ENCODE peak calls at places on chromosomes 4 and X, in four cellular contexts. F, Q, V and R are unnamed samples.

GRCh38 chrX:134622056-134622812 is 36.0 kb downstream of the PLAC1 start:
- DNase-seq in F (peak), V (no peak), Q (peak), R (peak)

GRCh38 chr4:100933628-100934027 is 413.7 kb downstream of the PPP3CA start:
- DNase-seq in V (no peak), Q (no peak), F (no peak), R (peak)

GRCh38 chr4:54101190-54102041 is 1.5 kb downstream of the GSX2 start:
- DNase-seq in F (no peak), Q (no peak), V (no peak), R (no peak)

GRCh38 chr4:69858683-69859082 is 1.3 kb downstream of the SULT1E1 start:
- DNase-seq in F (no peak), Q (no peak), V (no peak), R (no peak)

GRCh38 chr4:133270021-133270570 is 121.0 kb downstream of the PCDH10 start:
- DNase-seq in F (no peak), Q (no peak), V (no peak), R (no peak)

GRCh38 chr4:22573198-22573597 is 57.3 kb upstream of the ADGRA3 start:
- DNase-seq in F (no peak), V (no peak), Q (no peak), R (no peak)

GRCh38 chr4:120703908-120704307 is 218.6 kb downstream of the PRDM5 start:
- DNase-seq in V (no peak), F (no peak), Q (no peak), R (no peak)

GRCh38 chrX:34437586-34437985 is 219.5 kb downstream of the TMEM47 start:
- DNase-seq in F (no peak), Q (no peak), V (no peak), R (no peak)

GRCh38 chr4:120481711-120482110 is 415.1 kb upstream of the MAD2L1 start:
- DNase-seq in Q (no peak), V (no peak), F (no peak), R (no peak)

GRCh38 chr4:104146048-104146447 is 348.6 kb downstream of the CXXC4 start:
- DNase-seq in F (no peak), V (no peak), Q (no peak), R (no peak)

GRCh38 chrX:32489125-32489524 is 722.2 kb downstream of the DMD start:
- DNase-seq in Q (no peak), F (no peak), V (no peak), R (no peak)

GRCh38 chr4:15893967-15894366 is 44.6 kb downstream of the FGFBP1 start:
- DNase-seq in Q (no peak), V (no peak), F (no peak), R (peak)

GRCh38 chrX:15714529-15714928 is 23.5 kb upstream of the CA5B start:
- DNase-seq in F (no peak), Q (no peak), V (no peak), R (no peak)

GRCh38 chr4:113106076-113106475 is 56.6 kb downstream of the ANK2 start:
- DNase-seq in F (no peak), V (peak), Q (no peak), R (peak)

GRCh38 chr4:12137556-12137955 is 708.9 kb upstream of the HS3ST1 start:
- DNase-seq in F (no peak), Q (no peak), V (no peak), R (no peak)

GRCh38 chrX:79259073-79259689 is 108.0 kb downstream of the ITM2A start:
- DNase-seq in V (no peak), F (peak), Q (no peak), R (no peak)

GRCh38 chr4:110046588-110047049 is 133.9 kb downstream of the EGF start:
- DNase-seq in F (no peak), V (no peak), Q (no peak), R (no peak)

GRCh38 chrX:34875204-34875603 is 67.4 kb upstream of the FAM47B start:
- DNase-seq in F (no peak), V (no peak), Q (no peak), R (no peak)

GRCh38 chrX:72713130-72713529 is 976 bp downstream of the PHKA1 start:
- DNase-seq in F (no peak), V (no peak), Q (no peak), R (no peak)

GRCh38 chrX:72280210-72280882 is 3.3 kb upstream of the RPS4X start:
- DNase-seq in F (no peak), Q (peak), V (no peak), R (no peak)

GRCh38 chr4:137532869-137533236 is 559 bp upstream of the PCDH18 start:
- DNase-seq in F (no peak), Q (no peak), V (no peak), R (no peak)
- H3K27ac ChIP-seq in F (peak), Q (no peak), V (no peak), R (no peak)

DNA sequence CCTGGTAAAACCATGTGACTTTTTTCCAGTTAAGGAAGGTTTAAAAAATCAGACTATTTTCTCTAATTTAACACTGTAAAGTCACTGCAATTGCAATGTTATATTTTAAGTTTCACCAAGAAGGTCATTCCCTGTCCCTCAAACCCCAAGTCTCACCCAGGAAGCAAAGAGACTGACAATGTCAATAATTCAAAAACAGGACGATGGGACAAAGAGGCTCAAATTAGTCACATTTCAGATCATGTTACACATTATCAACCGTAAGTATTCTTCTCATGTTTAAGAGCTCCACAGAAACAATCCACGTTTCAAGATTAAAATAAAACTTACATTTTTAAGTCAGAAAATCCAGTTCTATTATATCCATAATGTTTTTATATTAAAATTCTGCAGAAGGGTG is 13.2 kb downstream of the SHISA3 start:
- DNase-seq in F (no peak), V (no peak), Q (no peak), R (no peak)
- TF ChIP-seq ESRRA in F (no peak), V (no peak), Q (no peak), R (no peak)

GRCh38 chr4:139537292-139537691 is 18.7 kb downstream of the SETD7 start:
- DNase-seq in V (no peak), Q (no peak), F (no peak), R (no peak)

GRCh38 chr4:139535228-139535851 is 20.7 kb downstream of the SETD7 start:
- DNase-seq in F (no peak), Q (no peak), V (no peak), R (peak)

GRCh38 chr4:139532951-139533350 is 23.1 kb downstream of the SETD7 start:
- DNase-seq in F (no peak), Q (no peak), V (no peak), R (no peak)

GRCh38 chr4:139535852-139536234 is 20.2 kb downstream of the SETD7 start:
- DNase-seq in F (no peak), Q (no peak), V (no peak), R (no peak)

GRCh38 chr4:139534287-139534950 is 21.6 kb downstream of the SETD7 start:
- DNase-seq in F (no peak), V (no peak), Q (no peak), R (no peak)
- H3K27ac ChIP-seq in F (no peak), V (no peak), Q (no peak), R (peak)

GRCh38 chrX:10166731-10167149 is 10.0 kb downstream of the CLCN4 start:
- DNase-seq in F (no peak), Q (no peak), V (peak), R (no peak)
- TF ChIP-seq ESRRA in F (no peak), Q (no peak), V (no peak), R (no peak)

GRCh38 chr4:184315675-184316359 is 98.1 kb upstream of the ENPP6 start:
- DNase-seq in F (no peak), V (no peak), Q (no peak), R (no peak)

GRCh38 chr4:184320630-184321029 is 103.0 kb upstream of the ENPP6 start:
- DNase-seq in V (no peak), F (no peak), Q (no peak), R (no peak)

GRCh38 chr4:184316821-184317220 is 99.1 kb upstream of the ENPP6 start:
- DNase-seq in Q (no peak), F (no peak), V (no peak), R (no peak)

GRCh38 chr4:184318852-184319251 is 101.2 kb upstream of the ENPP6 start:
- DNase-seq in Q (no peak), F (no peak), V (no peak), R (no peak)

DNA sequence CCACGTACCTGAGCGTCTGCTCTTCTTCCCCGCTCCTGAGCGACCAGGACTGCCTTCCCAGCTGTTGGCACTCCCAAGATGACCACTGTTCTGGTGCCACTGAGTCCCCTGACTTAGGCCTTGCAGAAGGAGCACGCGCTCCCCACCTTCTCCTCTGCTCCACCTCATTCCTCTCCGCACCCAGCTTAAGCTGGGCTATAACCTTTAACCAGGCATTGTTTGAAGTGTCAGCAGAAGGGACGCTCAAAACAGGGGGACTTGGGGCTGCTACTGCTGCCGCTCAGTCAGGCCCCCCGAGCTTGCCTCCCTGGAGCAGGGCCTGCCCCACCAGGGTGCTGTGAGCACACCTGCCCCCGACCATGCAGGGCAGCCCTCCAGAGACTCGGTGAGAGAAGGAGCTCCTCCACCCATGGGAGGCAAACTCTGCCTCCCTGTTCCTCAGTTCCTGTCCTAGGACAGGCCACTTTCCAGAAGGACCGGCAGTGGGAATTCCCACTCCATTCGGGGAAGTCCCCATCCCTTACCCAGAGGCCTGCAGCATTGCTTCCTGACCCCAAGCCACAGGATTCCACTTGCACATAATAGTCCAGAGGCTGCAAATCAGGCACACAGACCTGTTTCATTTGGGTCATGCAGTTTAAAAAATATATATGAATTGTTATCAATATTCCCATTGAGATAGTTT is 99.7 kb upstream of the ENPP6 start:
- DNase-seq in V (no peak), F (no peak), Q (no peak), R (no peak)
- H3K27ac ChIP-seq in V (no peak), F (peak), Q (no peak), R (no peak)

GRCh38 chr4:140004580-140005314 is 149.2 kb downstream of the MAML3 start:
- DNase-seq in Q (no peak), F (no peak), V (no peak), R (no peak)
- TF ChIP-seq ESRRA in Q (no peak), F (no peak), V (no peak), R (no peak)

DNA sequence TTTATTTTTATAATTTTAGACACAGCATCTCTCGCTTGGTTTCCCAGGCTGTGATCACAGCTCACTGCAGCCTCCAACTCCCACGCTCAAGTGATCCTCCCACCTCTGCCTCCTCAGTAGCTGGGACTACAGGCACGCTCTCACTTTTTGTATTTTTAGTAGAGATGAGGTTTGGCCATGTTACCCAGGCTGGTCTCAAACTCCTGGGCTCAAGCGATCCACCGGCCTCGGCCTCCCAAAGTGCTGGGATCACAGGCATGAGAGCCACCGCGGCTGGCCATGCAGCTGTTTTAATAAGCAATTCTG is 39.1 kb downstream of the DHRSX start:
- DNase-seq in Q (no peak), V (no peak), F (no peak), R (no peak)
- H3K27ac ChIP-seq in Q (no peak), V (no peak), F (no peak), R (peak)

GRCh38 chr4:156576946-156577345 is 394.7 kb downstream of the PDGFC start:
- DNase-seq in Q (no peak), F (no peak), V (no peak), R (no peak)
- TF ChIP-seq ESRRA in Q (no peak), F (no peak), V (no peak), R (no peak)

DNA sequence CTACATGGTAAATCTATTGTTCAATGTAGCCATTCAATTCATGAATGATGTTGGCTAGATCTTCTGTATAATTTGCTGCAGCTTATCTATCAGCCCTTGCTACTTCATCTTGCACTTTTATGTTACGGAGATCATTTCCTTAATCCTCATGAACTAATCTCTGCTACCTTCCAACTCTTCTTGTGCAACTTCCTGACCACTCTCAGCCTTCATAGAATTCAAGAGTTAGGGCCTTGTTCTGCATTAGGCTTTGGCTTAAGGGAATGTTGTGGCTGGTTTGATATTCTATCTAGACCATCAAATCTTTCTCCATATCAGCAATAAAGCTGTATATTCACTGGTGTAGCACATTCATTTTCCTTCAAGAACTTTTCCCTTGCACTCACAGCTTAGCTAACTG is 36.7 kb upstream of the MAP9 start:
- DNase-seq in F (no peak), Q (no peak), V (no peak), R (no peak)
- H3K27ac ChIP-seq in F (no peak), Q (no peak), V (no peak), R (no peak)